ENCODE peak calls at places on chromosome 1, in six cellular contexts. E, C, H, K, V and X are unnamed samples.

GRCh38 chr1:185008746-185009360 is 34.5 kb upstream of the NIBAN1 start:
- DNase-seq in V (no peak), E (no peak), H (no peak), K (no peak), C (no peak), X (no peak)

GRCh38 chr1:54153548-54154439 is 994 bp upstream of the CDCP2 start:
- DNase-seq in K (no peak), E (no peak), H (no peak), C (peak), V (no peak), X (peak)

GRCh38 chr1:11893907-11894251 is 32.3 kb downstream of the KIAA2013 start:
- DNase-seq in H (peak), C (peak), E (peak), V (no peak), K (peak), X (peak)

GRCh38 chr1:26353210-26353859 is 595 bp downstream of the CRYBG2 start:
- DNase-seq in E (no peak), V (no peak), C (no peak), H (no peak), K (no peak), X (no peak)

GRCh38 chr1:48107516-48107915 is 110.3 kb upstream of the TRABD2B start:
- DNase-seq in C (no peak), E (no peak), K (no peak), H (no peak), V (no peak), X (no peak)

GRCh38 chr1:193013005-193013404 is 46.2 kb downstream of the UCHL5 start:
- DNase-seq in K (no peak), E (no peak), V (no peak), H (no peak), C (no peak), X (no peak)

GRCh38 chr1:214469290-214469689 is 82.1 kb downstream of the PTPN14 start:
- DNase-seq in H (no peak), K (no peak), V (no peak), E (no peak), C (no peak), X (no peak)

GRCh38 chr1:225767591-225768540 is 9.8 kb upstream of the SRP9 start:
- DNase-seq in C (peak), V (no peak), E (peak), H (no peak), K (no peak), X (peak)

GRCh38 chr1:241306125-241306790 is 50.7 kb downstream of the RGS7 start:
- DNase-seq in E (no peak), H (no peak), C (no peak), K (no peak), V (no peak), X (no peak)

GRCh38 chr1:5374176-5374575 is 618.0 kb downstream of the NPHP4 start:
- DNase-seq in V (no peak), C (no peak), H (no peak), E (no peak), K (no peak), X (no peak)

GRCh38 chr1:204647114-204647804 is 38.3 kb downstream of the LRRN2 start:
- DNase-seq in C (peak), E (no peak), H (no peak), K (peak), V (peak), X (peak)

GRCh38 chr1:160672789-160673695 is 26.2 kb upstream of the SLAMF1 start:
- DNase-seq in E (no peak), C (no peak), K (no peak), H (no peak), V (no peak), X (no peak)